ENCODE peak calls at places on chromosomes 5 and 9, in six cellular contexts. D, I, A, L, P and C are unnamed samples.

GRCh38 chr9:122941560-122942234 is 877 bp downstream of the RABGAP1 start:
- DNase-seq in A (no peak), I (no peak), P (peak; percentile 38), L (no peak), D (no peak), C (no peak)

GRCh38 chr5:113020461-113021273 is 44.1 kb downstream of the DCP2 start:
- DNase-seq in L (no peak), P (peak; percentile 90), A (no peak), D (no peak), I (no peak), C (no peak)

GRCh38 chr9:127277099-127277498 is 12.5 kb downstream of the GARNL3 start:
- DNase-seq in D (no peak), A (no peak), I (peak; percentile 33), P (no peak), L (no peak), C (no peak)

GRCh38 chr9:125701351-125701750 is 5.7 kb downstream of the MAPKAP1 start:
- DNase-seq in D (no peak), P (no peak), I (no peak), L (no peak), A (no peak), C (no peak)

GRCh38 chr5:159641371-159642039 is 274.8 kb upstream of the ADRA1B start:
- DNase-seq in L (no peak), P (no peak), A (no peak), D (no peak), I (no peak), C (no peak)

GRCh38 chr9:81113408-81114124 is 575.8 kb downstream of the TLE1 start:
- DNase-seq in A (no peak), L (no peak), P (no peak), D (no peak), I (no peak), C (no peak)

GRCh38 chr9:116425244-116425643 is 261.9 kb upstream of the TRIM32 start:
- DNase-seq in P (no peak), L (no peak), D (no peak), A (no peak), I (no peak), C (no peak)

GRCh38 chr9:22645893-22646292 is 199.3 kb downstream of the DMRTA1 start:
- DNase-seq in L (no peak), I (no peak), A (no peak), P (no peak), D (no peak), C (no peak)

GRCh38 chr9:26814799-26815198 is 77.8 kb downstream of the CAAP1 start:
- DNase-seq in A (no peak), I (no peak), P (no peak), D (no peak), L (no peak), C (no peak)

GRCh38 chr5:139689631-139690384 is 41.7 kb downstream of the CXXC5 start:
- DNase-seq in A (peak; percentile 61), I (no peak), L (peak; percentile 64), D (no peak), P (no peak), C (no peak)

GRCh38 chr9:135077497-135078200 is 9.8 kb upstream of the OLFM1 start:
- DNase-seq in P (no peak), D (no peak), I (no peak), A (peak; percentile 51), L (no peak), C (no peak)

GRCh38 chr5:150320048-150320555 is 17.4 kb upstream of the ARSI start:
- DNase-seq in P (no peak), L (no peak), D (no peak), A (no peak), I (no peak), C (no peak)

GRCh38 chr5:73236541-73237128 is 63.6 kb downstream of the TMEM174 start:
- DNase-seq in D (no peak), P (no peak), I (no peak), L (no peak), A (no peak), C (no peak)

GRCh38 chr5:115838885-115839518 is 2.4 kb downstream of the ATG12 start:
- DNase-seq in D (no peak), L (no peak), A (peak; percentile 26), P (peak; percentile 61), I (no peak), C (no peak)

GRCh38 chr5:10854526-10855277 is 93.7 kb upstream of the DAP start:
- DNase-seq in I (no peak), A (no peak), L (no peak), D (no peak), P (no peak), C (no peak)

GRCh38 chr9:107153336-107153735 is 129.7 kb upstream of the RAD23B start:
- DNase-seq in P (no peak), D (no peak), A (no peak), I (no peak), L (no peak), C (no peak)

GRCh38 chr5:171580506-171581265 is 161.2 kb downstream of the FGF18 start:
- DNase-seq in L (no peak), A (no peak), I (no peak), D (no peak), P (no peak), C (no peak)

GRCh38 chr5:144487761-144488160 is 317.1 kb downstream of the KCTD16 start:
- DNase-seq in A (no peak), I (no peak), P (no peak), D (no peak), L (no peak), C (no peak)

GRCh38 chr5:137312060-137312459 is 187.1 kb downstream of the SPOCK1 start:
- DNase-seq in A (no peak), I (no peak), P (no peak), L (no peak), D (no peak), C (no peak)

GRCh38 chr9:112093875-112094227 is 81.2 kb downstream of the SUSD1 start:
- DNase-seq in I (no peak), A (no peak), P (no peak), L (no peak), D (no peak), C (no peak)

GRCh38 chr5:76547242-76547890 is 75.8 kb downstream of the F2RL2 start:
- DNase-seq in D (no peak), P (no peak), A (no peak), I (peak; percentile 88), L (peak; percentile 24), C (no peak)

GRCh38 chr5:76545184-76545583 is 78.0 kb downstream of the F2RL2 start:
- DNase-seq in L (no peak), D (no peak), A (no peak), P (no peak), I (no peak), C (no peak)

GRCh38 chr5:76547891-76548524 is 75.2 kb downstream of the F2RL2 start:
- DNase-seq in D (no peak), P (no peak), I (peak; percentile 27), A (no peak), L (no peak), C (no peak)

GRCh38 chr5:76546497-76547102 is 76.6 kb downstream of the F2RL2 start:
- DNase-seq in L (no peak), I (peak; percentile 51), A (no peak), P (peak; percentile 36), D (no peak), C (no peak)

GRCh38 chr5:76548525-76549229 is 74.5 kb downstream of the F2RL2 start:
- DNase-seq in P (peak; percentile 54), A (no peak), D (no peak), I (no peak), L (no peak), C (no peak)
- TF ChIP-seq POLR2AphosphoS5 in P (no peak), A (no peak), D (no peak), I (no peak), L (no peak), C (no peak)

DNA sequence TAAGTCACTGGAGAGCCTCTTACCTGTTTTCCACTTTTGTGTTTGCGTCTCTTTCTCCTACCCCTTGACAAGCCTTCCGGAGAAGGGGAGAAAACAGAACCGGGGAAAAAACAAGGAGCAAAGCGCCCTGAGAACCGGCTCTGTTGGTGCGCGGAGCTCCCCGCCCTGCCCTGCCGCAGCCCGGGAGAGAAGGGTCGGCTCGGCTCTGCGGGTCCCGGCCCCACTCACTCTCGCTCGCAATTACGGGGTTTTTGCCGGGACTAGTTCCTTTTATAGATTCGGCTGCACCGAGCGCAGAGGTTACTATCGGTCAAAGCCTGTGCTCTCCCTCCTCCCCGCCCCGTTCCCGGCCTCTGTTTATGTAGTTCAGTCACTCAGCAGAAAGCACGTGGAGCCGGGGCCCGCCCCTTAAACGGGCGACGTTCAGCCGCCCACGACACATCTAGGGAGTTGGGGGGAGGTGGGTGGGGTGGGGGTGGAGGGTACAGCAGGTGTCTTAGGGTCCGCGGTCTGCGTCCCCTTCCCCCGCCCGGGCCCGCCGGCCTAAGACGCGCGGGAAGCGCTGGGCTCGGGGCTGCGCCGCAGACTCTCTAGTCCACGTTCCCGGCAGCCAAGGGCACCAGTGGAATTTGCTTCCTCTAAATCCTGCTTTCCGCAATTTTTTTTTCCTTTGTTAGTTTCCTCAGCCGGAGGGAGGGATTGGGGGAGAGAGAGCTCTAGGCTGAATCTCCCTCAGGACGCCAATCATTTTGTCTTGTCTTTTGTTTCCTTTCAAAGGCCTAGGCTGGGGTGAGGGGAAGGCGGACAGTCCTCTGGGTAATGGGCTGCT is at the start of gene ABCA1:
- DNase-seq in A (peak; percentile 35), P (peak; percentile 85), L (peak; percentile 67), I (no peak), D (no peak), C (peak; percentile 54)
- TF ChIP-seq POLR2A in A (no peak), P (peak; percentile 81), L (no peak), I (no peak), D (peak; percentile 61), C (no peak)

GRCh38 chr5:96936431-96937221 is 746 bp downstream of the LNPEP start:
- DNase-seq in P (peak; percentile 19), L (no peak), A (peak; percentile 29), D (no peak), I (no peak), C (no peak)
- TF ChIP-seq TAF1 in P (no peak), L (peak; percentile 31), A (no peak), D (no peak), I (no peak), C (peak; percentile 25)

DNA sequence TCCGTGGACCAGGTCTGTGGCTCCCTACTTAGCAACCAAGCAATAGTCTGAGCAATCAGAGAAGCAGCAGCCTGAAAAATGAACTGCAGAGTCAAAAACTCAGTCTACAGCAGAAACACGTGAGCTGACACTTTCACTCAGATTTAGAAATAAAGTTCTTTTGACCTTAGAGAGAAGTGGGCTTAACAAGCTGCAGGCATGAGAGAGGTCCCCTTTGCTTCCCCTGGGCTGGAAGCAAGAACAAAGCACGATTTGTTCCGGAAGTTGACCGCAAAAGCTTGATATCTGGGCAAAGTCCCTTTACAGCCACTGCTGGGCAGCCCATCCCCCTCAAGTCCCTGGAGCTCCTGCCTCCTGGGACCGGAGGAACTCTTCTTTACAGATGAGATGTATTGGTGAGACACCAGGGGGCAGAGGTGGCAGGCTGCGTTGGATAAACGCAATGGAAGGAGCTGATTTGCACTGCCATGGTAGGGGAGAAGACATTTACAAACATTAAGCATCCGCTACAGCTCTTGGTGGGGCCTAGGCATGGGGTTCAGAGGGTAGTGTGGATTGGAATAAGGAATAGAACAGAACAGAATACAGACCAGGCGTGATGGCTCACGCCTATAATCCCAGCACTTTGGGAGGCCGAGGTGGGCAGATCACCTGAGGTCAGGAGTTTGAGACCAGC is 5.8 kb upstream of the SOWAHA start:
- DNase-seq in P (peak; percentile 99), I (peak; percentile 20), D (no peak), L (no peak), A (no peak), C (no peak)
- TF ChIP-seq POLR2AphosphoS5 in P (peak; percentile 89), I (no peak), D (no peak), L (no peak), A (no peak), C (no peak)